ENCODE peak calls at places on chromosomes 5 and 9, in eight cellular contexts. One of them, this sample, is unnamed. For H3K4me1, the result is how much of the 10 kb centered on the place peaks cover.

GRCh38 chr5:8570529-8570928 is 701.6 kb downstream of the MTRR start:
- DNase-seq in kidney: no peak
- DNase-seq in effector memory CD4-positive, alpha-beta T cell: no peak
- DNase-seq in mammary epithelial cell: no peak
- DNase-seq in fibroblast of lung: no peak
- DNase-seq in CD4-positive, CD25-positive, alpha-beta regulatory T cell: no peak
- DNase-seq in thoracic aorta: no peak
- DNase-seq in body of pancreas: no peak
- DNase-seq in this sample: no peak

GRCh38 chr5:95791751-95792150 is 30.8 kb downstream of the GLRX start:
- DNase-seq in kidney: no peak
- DNase-seq in effector memory CD4-positive, alpha-beta T cell: no peak
- DNase-seq in mammary epithelial cell: no peak
- DNase-seq in fibroblast of lung: no peak
- DNase-seq in CD4-positive, CD25-positive, alpha-beta regulatory T cell: no peak
- DNase-seq in thoracic aorta: no peak
- DNase-seq in body of pancreas: no peak
- DNase-seq in this sample: no peak

GRCh38 chr5:80961376-80962281 is 1.5 kb downstream of the RASGRF2 start:
- DNase-seq in kidney: no peak
- DNase-seq in effector memory CD4-positive, alpha-beta T cell: no peak
- DNase-seq in mammary epithelial cell: no peak
- DNase-seq in fibroblast of lung: peak
- DNase-seq in CD4-positive, CD25-positive, alpha-beta regulatory T cell: no peak
- DNase-seq in thoracic aorta: no peak
- DNase-seq in body of pancreas: no peak
- DNase-seq in this sample: peak

GRCh38 chr5:60185230-60186104 is 291.9 kb upstream of the PDE4D start:
- DNase-seq in kidney: no peak
- DNase-seq in effector memory CD4-positive, alpha-beta T cell: no peak
- DNase-seq in mammary epithelial cell: peak
- DNase-seq in fibroblast of lung: no peak
- DNase-seq in CD4-positive, CD25-positive, alpha-beta regulatory T cell: no peak
- DNase-seq in thoracic aorta: no peak
- DNase-seq in body of pancreas: no peak
- DNase-seq in this sample: peak

GRCh38 chr5:84088996-84089395 is 295.7 kb downstream of the EDIL3 start:
- DNase-seq in kidney: no peak
- DNase-seq in effector memory CD4-positive, alpha-beta T cell: no peak
- DNase-seq in mammary epithelial cell: no peak
- DNase-seq in fibroblast of lung: peak
- DNase-seq in CD4-positive, CD25-positive, alpha-beta regulatory T cell: no peak
- DNase-seq in thoracic aorta: no peak
- DNase-seq in body of pancreas: no peak
- DNase-seq in this sample: peak

GRCh38 chr9:21465859-21466518 is 16.1 kb downstream of the IFNE start:
- DNase-seq in kidney: no peak
- DNase-seq in effector memory CD4-positive, alpha-beta T cell: no peak
- DNase-seq in mammary epithelial cell: peak
- DNase-seq in fibroblast of lung: peak
- DNase-seq in CD4-positive, CD25-positive, alpha-beta regulatory T cell: no peak
- DNase-seq in thoracic aorta: no peak
- DNase-seq in body of pancreas: no peak
- DNase-seq in this sample: peak

GRCh38 chr9:130235558-130236435 is 29.8 kb upstream of the HMCN2 start:
- DNase-seq in kidney: no peak
- DNase-seq in effector memory CD4-positive, alpha-beta T cell: peak
- DNase-seq in mammary epithelial cell: peak
- DNase-seq in fibroblast of lung: peak
- DNase-seq in CD4-positive, CD25-positive, alpha-beta regulatory T cell: peak
- DNase-seq in thoracic aorta: no peak
- DNase-seq in body of pancreas: peak
- DNase-seq in this sample: peak

GRCh38 chr9:8030095-8030494 is 230.5 kb upstream of the DMAC1 start:
- DNase-seq in kidney: no peak
- DNase-seq in effector memory CD4-positive, alpha-beta T cell: no peak
- DNase-seq in mammary epithelial cell: no peak
- DNase-seq in fibroblast of lung: no peak
- DNase-seq in CD4-positive, CD25-positive, alpha-beta regulatory T cell: no peak
- DNase-seq in thoracic aorta: no peak
- DNase-seq in body of pancreas: no peak
- DNase-seq in this sample: no peak

GRCh38 chr9:24801344-24801743 is 255.6 kb upstream of the IZUMO3 start:
- DNase-seq in kidney: no peak
- DNase-seq in effector memory CD4-positive, alpha-beta T cell: no peak
- DNase-seq in mammary epithelial cell: peak
- DNase-seq in fibroblast of lung: no peak
- DNase-seq in CD4-positive, CD25-positive, alpha-beta regulatory T cell: no peak
- DNase-seq in thoracic aorta: no peak
- DNase-seq in body of pancreas: no peak
- DNase-seq in this sample: no peak

GRCh38 chr5:92641031-92641962 is 939.7 kb downstream of the NR2F1-AS1 start:
- DNase-seq in kidney: peak
- DNase-seq in effector memory CD4-positive, alpha-beta T cell: no peak
- DNase-seq in mammary epithelial cell: peak
- DNase-seq in fibroblast of lung: peak
- DNase-seq in CD4-positive, CD25-positive, alpha-beta regulatory T cell: no peak
- DNase-seq in thoracic aorta: no peak
- DNase-seq in body of pancreas: peak
- DNase-seq in this sample: peak

GRCh38 chr9:114025196-114025753 is 52.8 kb downstream of the AMBP start:
- DNase-seq in kidney: no peak
- DNase-seq in effector memory CD4-positive, alpha-beta T cell: no peak
- DNase-seq in mammary epithelial cell: no peak
- DNase-seq in fibroblast of lung: no peak
- DNase-seq in CD4-positive, CD25-positive, alpha-beta regulatory T cell: no peak
- DNase-seq in thoracic aorta: no peak
- DNase-seq in body of pancreas: no peak
- DNase-seq in this sample: no peak

GRCh38 chr5:82885657-82886389 is 191.4 kb downstream of the TMEM167A start:
- DNase-seq in kidney: no peak
- DNase-seq in effector memory CD4-positive, alpha-beta T cell: no peak
- DNase-seq in mammary epithelial cell: peak
- DNase-seq in fibroblast of lung: peak
- DNase-seq in CD4-positive, CD25-positive, alpha-beta regulatory T cell: no peak
- DNase-seq in thoracic aorta: no peak
- DNase-seq in body of pancreas: no peak
- DNase-seq in this sample: peak

GRCh38 chr9:88528356-88528755 is 6.6 kb upstream of the NXNL2 start:
- DNase-seq in kidney: no peak
- DNase-seq in effector memory CD4-positive, alpha-beta T cell: no peak
- DNase-seq in mammary epithelial cell: no peak
- DNase-seq in fibroblast of lung: peak
- DNase-seq in CD4-positive, CD25-positive, alpha-beta regulatory T cell: no peak
- DNase-seq in thoracic aorta: no peak
- DNase-seq in body of pancreas: no peak
- DNase-seq in this sample: no peak

GRCh38 chr5:67673180-67673579 is 476.6 kb upstream of the CD180 start:
- DNase-seq in kidney: no peak
- DNase-seq in effector memory CD4-positive, alpha-beta T cell: no peak
- DNase-seq in mammary epithelial cell: no peak
- DNase-seq in fibroblast of lung: no peak
- DNase-seq in CD4-positive, CD25-positive, alpha-beta regulatory T cell: no peak
- DNase-seq in thoracic aorta: no peak
- DNase-seq in body of pancreas: no peak
- DNase-seq in this sample: no peak

GRCh38 chr9:120892748-120893584 is 16.0 kb upstream of the PHF19 start:
- DNase-seq in kidney: no peak
- DNase-seq in effector memory CD4-positive, alpha-beta T cell: peak
- DNase-seq in mammary epithelial cell: peak
- DNase-seq in fibroblast of lung: peak
- DNase-seq in CD4-positive, CD25-positive, alpha-beta regulatory T cell: peak
- DNase-seq in thoracic aorta: no peak
- DNase-seq in body of pancreas: no peak
- DNase-seq in this sample: peak

GRCh38 chr5:170861855-170862766 is at the start of gene RANBP17:
- DNase-seq in kidney: peak
- DNase-seq in effector memory CD4-positive, alpha-beta T cell: no peak
- DNase-seq in mammary epithelial cell: peak
- DNase-seq in fibroblast of lung: peak
- DNase-seq in CD4-positive, CD25-positive, alpha-beta regulatory T cell: no peak
- DNase-seq in thoracic aorta: no peak
- DNase-seq in body of pancreas: peak
- DNase-seq in this sample: no peak

DNA sequence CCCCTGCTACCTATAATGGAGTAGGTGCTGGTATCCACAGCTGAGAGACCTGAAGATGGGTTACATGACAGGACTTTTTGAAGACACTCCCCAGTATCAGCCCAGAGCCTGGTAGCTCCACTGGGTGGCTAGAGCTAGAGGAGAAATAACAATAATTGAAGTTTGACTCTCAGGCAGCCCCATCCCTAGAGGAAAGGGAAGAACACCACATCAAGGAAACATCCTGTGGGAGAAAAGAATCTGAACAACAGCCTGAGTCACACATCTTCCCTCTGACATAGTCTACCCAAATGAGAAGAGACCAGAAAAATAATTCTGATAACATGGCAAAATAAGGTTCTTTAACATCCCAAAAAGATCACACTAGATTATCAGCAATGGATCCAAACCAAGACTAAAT is 432.1 kb downstream of the CDH18 start:
- DNase-seq in kidney: no peak
- DNase-seq in effector memory CD4-positive, alpha-beta T cell: no peak
- DNase-seq in mammary epithelial cell: peak
- DNase-seq in fibroblast of lung: no peak
- DNase-seq in CD4-positive, CD25-positive, alpha-beta regulatory T cell: no peak
- DNase-seq in thoracic aorta: no peak
- DNase-seq in body of pancreas: no peak
- DNase-seq in this sample: no peak
- H3K4me3 ChIP-seq in kidney: no peak
- H3K4me3 ChIP-seq in effector memory CD4-positive, alpha-beta T cell: no peak
- H3K4me3 ChIP-seq in mammary epithelial cell: no peak
- H3K4me3 ChIP-seq in fibroblast of lung: no peak
- H3K4me3 ChIP-seq in CD4-positive, CD25-positive, alpha-beta regulatory T cell: no peak
- H3K4me3 ChIP-seq in thoracic aorta: no peak
- H3K4me3 ChIP-seq in body of pancreas: no peak
- H3K4me3 ChIP-seq in this sample: no peak

GRCh38 chr9:134057311-134057665 is 10.5 kb downstream of the BRD3 start:
- DNase-seq in kidney: no peak
- DNase-seq in effector memory CD4-positive, alpha-beta T cell: no peak
- DNase-seq in mammary epithelial cell: no peak
- DNase-seq in fibroblast of lung: no peak
- DNase-seq in CD4-positive, CD25-positive, alpha-beta regulatory T cell: no peak
- DNase-seq in thoracic aorta: no peak
- DNase-seq in body of pancreas: no peak
- DNase-seq in this sample: no peak
- H3K4me1 ChIP-seq in kidney: under half
- H3K4me1 ChIP-seq in effector memory CD4-positive, alpha-beta T cell: under half
- H3K4me1 ChIP-seq in mammary epithelial cell: under half
- H3K4me1 ChIP-seq in fibroblast of lung: under half
- H3K4me1 ChIP-seq in CD4-positive, CD25-positive, alpha-beta regulatory T cell: under half
- H3K4me1 ChIP-seq in thoracic aorta: half or more
- H3K4me1 ChIP-seq in body of pancreas: half or more
- H3K4me1 ChIP-seq in this sample: under half

GRCh38 chr5:14156611-14157493 is 13.7 kb downstream of the TRIO start:
- DNase-seq in kidney: no peak
- DNase-seq in effector memory CD4-positive, alpha-beta T cell: no peak
- DNase-seq in mammary epithelial cell: peak
- DNase-seq in fibroblast of lung: peak
- DNase-seq in CD4-positive, CD25-positive, alpha-beta regulatory T cell: no peak
- DNase-seq in thoracic aorta: no peak
- DNase-seq in body of pancreas: no peak
- DNase-seq in this sample: peak
- H3K4me3 ChIP-seq in kidney: no peak
- H3K4me3 ChIP-seq in effector memory CD4-positive, alpha-beta T cell: no peak
- H3K4me3 ChIP-seq in mammary epithelial cell: peak
- H3K4me3 ChIP-seq in fibroblast of lung: peak
- H3K4me3 ChIP-seq in CD4-positive, CD25-positive, alpha-beta regulatory T cell: no peak
- H3K4me3 ChIP-seq in thoracic aorta: peak
- H3K4me3 ChIP-seq in body of pancreas: no peak
- H3K4me3 ChIP-seq in this sample: peak

GRCh38 chr9:131732636-131733340 is 7.1 kb downstream of the RAPGEF1 start:
- DNase-seq in kidney: peak
- DNase-seq in effector memory CD4-positive, alpha-beta T cell: peak
- DNase-seq in mammary epithelial cell: no peak
- DNase-seq in fibroblast of lung: no peak
- DNase-seq in CD4-positive, CD25-positive, alpha-beta regulatory T cell: peak
- DNase-seq in thoracic aorta: no peak
- DNase-seq in body of pancreas: no peak
- DNase-seq in this sample: no peak
- H3K4me1 ChIP-seq in kidney: half or more
- H3K4me1 ChIP-seq in effector memory CD4-positive, alpha-beta T cell: half or more
- H3K4me1 ChIP-seq in mammary epithelial cell: half or more
- H3K4me1 ChIP-seq in fibroblast of lung: under half
- H3K4me1 ChIP-seq in CD4-positive, CD25-positive, alpha-beta regulatory T cell: half or more
- H3K4me1 ChIP-seq in thoracic aorta: half or more
- H3K4me1 ChIP-seq in body of pancreas: half or more
- H3K4me1 ChIP-seq in this sample: under half

GRCh38 chr9:127923046-127923445 is 6.2 kb upstream of the ST6GALNAC4 start:
- DNase-seq in kidney: no peak
- DNase-seq in effector memory CD4-positive, alpha-beta T cell: no peak
- DNase-seq in mammary epithelial cell: no peak
- DNase-seq in fibroblast of lung: no peak
- DNase-seq in CD4-positive, CD25-positive, alpha-beta regulatory T cell: no peak
- DNase-seq in thoracic aorta: no peak
- DNase-seq in body of pancreas: no peak
- DNase-seq in this sample: no peak

GRCh38 chr9:127919253-127919815 is 2.5 kb upstream of the ST6GALNAC4 start:
- DNase-seq in kidney: peak
- DNase-seq in effector memory CD4-positive, alpha-beta T cell: no peak
- DNase-seq in mammary epithelial cell: peak
- DNase-seq in fibroblast of lung: peak
- DNase-seq in CD4-positive, CD25-positive, alpha-beta regulatory T cell: no peak
- DNase-seq in thoracic aorta: peak
- DNase-seq in body of pancreas: peak
- DNase-seq in this sample: no peak

GRCh38 chr9:127920794-127921193 is 4.0 kb upstream of the ST6GALNAC4 start:
- DNase-seq in kidney: no peak
- DNase-seq in effector memory CD4-positive, alpha-beta T cell: no peak
- DNase-seq in mammary epithelial cell: no peak
- DNase-seq in fibroblast of lung: no peak
- DNase-seq in CD4-positive, CD25-positive, alpha-beta regulatory T cell: no peak
- DNase-seq in thoracic aorta: no peak
- DNase-seq in body of pancreas: no peak
- DNase-seq in this sample: no peak

GRCh38 chr9:127923771-127924170 is 6.8 kb downstream of the PIP5KL1 start:
- DNase-seq in kidney: no peak
- DNase-seq in effector memory CD4-positive, alpha-beta T cell: no peak
- DNase-seq in mammary epithelial cell: peak
- DNase-seq in fibroblast of lung: peak
- DNase-seq in CD4-positive, CD25-positive, alpha-beta regulatory T cell: no peak
- DNase-seq in thoracic aorta: no peak
- DNase-seq in body of pancreas: no peak
- DNase-seq in this sample: no peak

GRCh38 chr9:127921592-127922120 is 4.8 kb upstream of the ST6GALNAC4 start:
- DNase-seq in kidney: peak
- DNase-seq in effector memory CD4-positive, alpha-beta T cell: peak
- DNase-seq in mammary epithelial cell: no peak
- DNase-seq in fibroblast of lung: peak
- DNase-seq in CD4-positive, CD25-positive, alpha-beta regulatory T cell: peak
- DNase-seq in thoracic aorta: no peak
- DNase-seq in body of pancreas: peak
- DNase-seq in this sample: peak
- H3K4me3 ChIP-seq in kidney: no peak
- H3K4me3 ChIP-seq in effector memory CD4-positive, alpha-beta T cell: peak
- H3K4me3 ChIP-seq in mammary epithelial cell: no peak
- H3K4me3 ChIP-seq in fibroblast of lung: peak
- H3K4me3 ChIP-seq in CD4-positive, CD25-positive, alpha-beta regulatory T cell: no peak
- H3K4me3 ChIP-seq in thoracic aorta: peak
- H3K4me3 ChIP-seq in body of pancreas: no peak
- H3K4me3 ChIP-seq in this sample: no peak

This sample was measured in A673.